ENCODE peak calls at places on chromosome X, in ten cellular contexts. One of them, this sample, is unnamed.

GRCh38 chrX:115409551-115409950 is 120.0 kb downstream of the LUZP4 start:
- DNase-seq in A549: no peak
- DNase-seq in C1 segment of cervical spinal cord: no peak
- DNase-seq in DMS153: no peak
- DNase-seq in germinal center: no peak
- DNase-seq in IMR-90: peak
- DNase-seq in H9: no peak
- DNase-seq in adipocyte: peak
- DNase-seq in D721Med: no peak
- DNase-seq in GM12892: no peak
- DNase-seq in this sample: no peak

GRCh38 chrX:136464589-136464988 is 23.2 kb upstream of the BRS3 start:
- DNase-seq in A549: no peak
- DNase-seq in C1 segment of cervical spinal cord: no peak
- DNase-seq in DMS153: no peak
- DNase-seq in germinal center: no peak
- DNase-seq in IMR-90: no peak
- DNase-seq in H9: no peak
- DNase-seq in adipocyte: no peak
- DNase-seq in D721Med: no peak
- DNase-seq in GM12892: no peak
- DNase-seq in this sample: no peak

GRCh38 chrX:20265726-20266681 is 705 bp downstream of the RPS6KA3 start:
- DNase-seq in A549: peak
- DNase-seq in C1 segment of cervical spinal cord: peak
- DNase-seq in DMS153: no peak
- DNase-seq in germinal center: peak
- DNase-seq in IMR-90: peak
- DNase-seq in H9: peak
- DNase-seq in adipocyte: peak
- DNase-seq in D721Med: no peak
- DNase-seq in GM12892: peak
- DNase-seq in this sample: peak

GRCh38 chrX:119155416-119156035 is 27.9 kb upstream of the KIAA1210 start:
- DNase-seq in A549: peak
- DNase-seq in C1 segment of cervical spinal cord: no peak
- DNase-seq in DMS153: no peak
- DNase-seq in germinal center: no peak
- DNase-seq in IMR-90: peak
- DNase-seq in H9: no peak
- DNase-seq in adipocyte: no peak
- DNase-seq in D721Med: no peak
- DNase-seq in GM12892: no peak
- DNase-seq in this sample: no peak

GRCh38 chrX:46268429-46268828 is 276.8 kb downstream of the ZNF674 start:
- DNase-seq in A549: peak
- DNase-seq in C1 segment of cervical spinal cord: no peak
- DNase-seq in DMS153: no peak
- DNase-seq in germinal center: no peak
- DNase-seq in IMR-90: no peak
- DNase-seq in H9: no peak
- DNase-seq in adipocyte: peak
- DNase-seq in D721Med: no peak
- DNase-seq in GM12892: no peak
- DNase-seq in this sample: no peak

GRCh38 chrX:153973127-153974002 is 811 bp downstream of the TMEM187 start:
- DNase-seq in A549: no peak
- DNase-seq in C1 segment of cervical spinal cord: no peak
- DNase-seq in DMS153: no peak
- DNase-seq in germinal center: no peak
- DNase-seq in IMR-90: no peak
- DNase-seq in H9: no peak
- DNase-seq in adipocyte: no peak
- DNase-seq in D721Med: no peak
- DNase-seq in GM12892: no peak
- DNase-seq in this sample: no peak

GRCh38 chrX:12814434-12814833 is 23.2 kb downstream of the PRPS2 start:
- DNase-seq in A549: peak
- DNase-seq in C1 segment of cervical spinal cord: no peak
- DNase-seq in DMS153: no peak
- DNase-seq in germinal center: peak
- DNase-seq in IMR-90: peak
- DNase-seq in H9: peak
- DNase-seq in adipocyte: peak
- DNase-seq in D721Med: no peak
- DNase-seq in GM12892: peak
- DNase-seq in this sample: peak

GRCh38 chrX:2383735-2384134 is 117.0 kb downstream of the DHRSX start:
- DNase-seq in A549: peak
- DNase-seq in C1 segment of cervical spinal cord: no peak
- DNase-seq in DMS153: no peak
- DNase-seq in germinal center: no peak
- DNase-seq in IMR-90: no peak
- DNase-seq in H9: no peak
- DNase-seq in adipocyte: no peak
- DNase-seq in D721Med: no peak
- DNase-seq in GM12892: no peak
- DNase-seq in this sample: no peak

GRCh38 chrX:41043950-41044349 is 41.3 kb upstream of the USP9X start:
- DNase-seq in A549: no peak
- DNase-seq in C1 segment of cervical spinal cord: no peak
- DNase-seq in DMS153: no peak
- DNase-seq in germinal center: no peak
- DNase-seq in IMR-90: peak
- DNase-seq in H9: no peak
- DNase-seq in adipocyte: peak
- DNase-seq in D721Med: no peak
- DNase-seq in GM12892: no peak
- DNase-seq in this sample: no peak

GRCh38 chrX:8632949-8633348 is 99.0 kb downstream of the ANOS1 start:
- DNase-seq in A549: no peak
- DNase-seq in C1 segment of cervical spinal cord: no peak
- DNase-seq in DMS153: no peak
- DNase-seq in germinal center: no peak
- DNase-seq in IMR-90: no peak
- DNase-seq in H9: no peak
- DNase-seq in adipocyte: no peak
- DNase-seq in D721Med: no peak
- DNase-seq in GM12892: no peak
- DNase-seq in this sample: no peak

GRCh38 chrX:38215141-38215540 is 5.5 kb downstream of the SRPX start:
- DNase-seq in A549: no peak
- DNase-seq in C1 segment of cervical spinal cord: no peak
- DNase-seq in DMS153: no peak
- DNase-seq in germinal center: no peak
- DNase-seq in IMR-90: peak
- DNase-seq in H9: no peak
- DNase-seq in adipocyte: peak
- DNase-seq in D721Med: no peak
- DNase-seq in GM12892: no peak
- DNase-seq in this sample: no peak

GRCh38 chrX:56281789-56282188 is 49.6 kb downstream of the KLF8 start:
- DNase-seq in A549: peak
- DNase-seq in C1 segment of cervical spinal cord: no peak
- DNase-seq in DMS153: no peak
- DNase-seq in germinal center: no peak
- DNase-seq in IMR-90: peak
- DNase-seq in H9: no peak
- DNase-seq in adipocyte: peak
- DNase-seq in D721Med: no peak
- DNase-seq in GM12892: no peak
- DNase-seq in this sample: peak

GRCh38 chrX:46967547-46967946 is 55.3 kb downstream of the JADE3 start:
- DNase-seq in A549: no peak
- DNase-seq in C1 segment of cervical spinal cord: no peak
- DNase-seq in DMS153: no peak
- DNase-seq in germinal center: no peak
- DNase-seq in IMR-90: no peak
- DNase-seq in H9: no peak
- DNase-seq in adipocyte: no peak
- DNase-seq in D721Med: no peak
- DNase-seq in GM12892: no peak
- DNase-seq in this sample: no peak

GRCh38 chrX:150546711-150547153 is 21.7 kb upstream of the MTM1 start:
- DNase-seq in A549: no peak
- DNase-seq in C1 segment of cervical spinal cord: no peak
- DNase-seq in DMS153: no peak
- DNase-seq in germinal center: no peak
- DNase-seq in IMR-90: no peak
- DNase-seq in H9: no peak
- DNase-seq in adipocyte: no peak
- DNase-seq in D721Med: no peak
- DNase-seq in GM12892: no peak
- DNase-seq in this sample: no peak

GRCh38 chrX:154014429-154015380 is 5.0 kb downstream of the IRAK1 start:
- DNase-seq in A549: no peak
- DNase-seq in C1 segment of cervical spinal cord: no peak
- DNase-seq in DMS153: no peak
- DNase-seq in germinal center: no peak
- DNase-seq in IMR-90: no peak
- DNase-seq in H9: no peak
- DNase-seq in adipocyte: no peak
- DNase-seq in D721Med: no peak
- DNase-seq in GM12892: no peak
- DNase-seq in this sample: no peak

GRCh38 chrX:78327370-78328048 is at the start of gene CYSLTR1:
- DNase-seq in A549: no peak
- DNase-seq in C1 segment of cervical spinal cord: no peak
- DNase-seq in DMS153: no peak
- DNase-seq in germinal center: no peak
- DNase-seq in IMR-90: no peak
- DNase-seq in H9: no peak
- DNase-seq in adipocyte: no peak
- DNase-seq in D721Med: no peak
- DNase-seq in GM12892: no peak
- DNase-seq in this sample: no peak

GRCh38 chrX:49269768-49270248 is at the start of gene PPP1R3F:
- DNase-seq in A549: no peak
- DNase-seq in C1 segment of cervical spinal cord: no peak
- DNase-seq in DMS153: no peak
- DNase-seq in germinal center: no peak
- DNase-seq in IMR-90: no peak
- DNase-seq in H9: no peak
- DNase-seq in adipocyte: no peak
- DNase-seq in D721Med: no peak
- DNase-seq in GM12892: no peak
- DNase-seq in this sample: no peak

GRCh38 chrX:102712216-102712966 is at the start of gene GPRASP2:
- DNase-seq in A549: peak
- DNase-seq in C1 segment of cervical spinal cord: peak
- DNase-seq in DMS153: no peak
- DNase-seq in germinal center: no peak
- DNase-seq in IMR-90: no peak
- DNase-seq in H9: peak
- DNase-seq in adipocyte: peak
- DNase-seq in D721Med: peak
- DNase-seq in GM12892: no peak
- DNase-seq in this sample: peak

This sample was measured in G401.